ENCODE peak calls at places on chromosomes 1 and 21, in eight cellular contexts. T, W, Q, V, L, C, E and K are unnamed samples.

GRCh38 chr1:31843506-31843905 is 27.7 kb upstream of the SPOCD1 start:
- DNase-seq in V (no peak), L (peak), C (no peak), T (peak), Q (no peak), W (no peak), E (no peak), K (peak)

GRCh38 chr1:229538945-229539344 is 19.6 kb downstream of the ABCB10 start:
- DNase-seq in T (no peak), E (no peak), L (no peak), Q (no peak), V (no peak), C (no peak), W (no peak), K (no peak)

GRCh38 chr1:70202173-70202758 is 3.1 kb downstream of the LRRC40 start:
- DNase-seq in T (no peak), V (no peak), W (no peak), Q (no peak), C (no peak), L (no peak), E (no peak), K (no peak)

GRCh38 chr1:195748969-195749368 is 859.3 kb downstream of the KCNT2 start:
- DNase-seq in Q (no peak), W (no peak), T (no peak), V (no peak), E (no peak), C (no peak), L (no peak), K (no peak)

GRCh38 chr1:50333595-50333974 is 89.7 kb downstream of the DMRTA2 start:
- DNase-seq in C (peak), L (no peak), E (peak), V (peak), T (peak), Q (peak), W (peak), K (peak)

GRCh38 chr1:51309291-51309690 is 21.1 kb downstream of the TTC39A start:
- DNase-seq in Q (no peak), W (no peak), L (no peak), V (no peak), E (no peak), T (no peak), C (no peak), K (no peak)

GRCh38 chr1:1332774-1333480 is 1.8 kb downstream of the TAS1R3 start:
- DNase-seq in W (no peak), Q (no peak), V (no peak), E (no peak), C (no peak), T (no peak), L (no peak), K (no peak)

GRCh38 chr21:46036696-46037337 is 55.2 kb downstream of the COL6A1 start:
- DNase-seq in C (no peak), E (no peak), W (no peak), Q (no peak), T (no peak), L (no peak), V (no peak), K (no peak)

GRCh38 chr1:75257424-75257823 is 123.2 kb downstream of the LHX8 start:
- DNase-seq in T (no peak), C (no peak), E (no peak), Q (no peak), W (no peak), L (no peak), V (no peak), K (no peak)

GRCh38 chr1:228259951-228260350 is 52.1 kb downstream of the OBSCN start:
- DNase-seq in V (no peak), T (no peak), W (no peak), E (no peak), C (no peak), Q (no peak), L (no peak), K (no peak)

GRCh38 chr1:109906160-109906838 is 4.3 kb upstream of the CSF1 start:
- DNase-seq in W (no peak), C (peak), L (no peak), Q (no peak), T (no peak), V (peak), E (peak), K (no peak)

GRCh38 chr1:48227165-48228013 is 4.9 kb downstream of the SLC5A9 start:
- DNase-seq in C (no peak), Q (no peak), E (peak), L (no peak), T (no peak), W (no peak), V (peak), K (no peak)

GRCh38 chr1:18732686-18733085 is 102.0 kb downstream of the PAX7 start:
- DNase-seq in W (no peak), C (no peak), T (no peak), V (no peak), Q (no peak), L (no peak), E (no peak), K (no peak)

GRCh38 chr21:40242586-40242985 is 375.3 kb downstream of the PCP4 start:
- DNase-seq in L (no peak), C (no peak), W (no peak), V (no peak), E (no peak), Q (no peak), T (no peak), K (no peak)

GRCh38 chr1:72037745-72038343 is 244.5 kb downstream of the NEGR1 start:
- DNase-seq in C (peak), E (no peak), Q (no peak), W (peak), V (no peak), T (no peak), L (no peak), K (no peak)

GRCh38 chr1:147636314-147636713 is 34.0 kb downstream of the ACP6 start:
- DNase-seq in L (no peak), C (no peak), Q (no peak), T (no peak), V (no peak), E (no peak), W (no peak), K (no peak)

GRCh38 chr1:228334226-228334935 is 72.3 kb downstream of the TRIM11 start:
- DNase-seq in Q (no peak), W (peak), V (no peak), E (no peak), T (peak), C (no peak), L (no peak), K (no peak)

GRCh38 chr1:223835754-223836153 is 10.0 kb downstream of the TP53BP2 start:
- DNase-seq in W (no peak), L (no peak), V (no peak), C (no peak), Q (no peak), T (no peak), E (no peak), K (no peak)

GRCh38 chr1:109628540-109629321 is 9.1 kb downstream of the AMPD2 start:
- DNase-seq in C (no peak), E (no peak), Q (no peak), V (no peak), L (peak), T (no peak), W (no peak), K (no peak)

GRCh38 chr1:19445417-19446342 is 39.7 kb downstream of the CAPZB start:
- DNase-seq in W (no peak), E (no peak), T (peak), V (no peak), C (no peak), Q (peak), L (peak), K (no peak)

GRCh38 chr21:44872266-44872567 is 1.3 kb downstream of the PTTG1IP start:
- DNase-seq in T (no peak), Q (no peak), L (peak), C (no peak), E (no peak), V (no peak), W (no peak), K (no peak)

GRCh38 chr1:161492827-161493226 is 12.4 kb upstream of the FCGR2A start:
- DNase-seq in L (no peak), V (no peak), W (no peak), Q (no peak), E (no peak), C (no peak), T (no peak), K (no peak)

GRCh38 chr1:56434025-56434424 is 145.3 kb downstream of the PLPP3 start:
- DNase-seq in T (no peak), E (no peak), W (no peak), L (no peak), Q (no peak), C (no peak), V (no peak), K (no peak)

GRCh38 chr21:29301703-29302102 is 3.0 kb downstream of the BACH1 start:
- DNase-seq in E (no peak), C (no peak), W (no peak), T (no peak), L (no peak), V (no peak), Q (no peak), K (no peak)

GRCh38 chr21:29299906-29300546 is 1.3 kb downstream of the BACH1 start:
- DNase-seq in W (peak), E (peak), C (peak), L (peak), T (peak), V (peak), Q (peak), K (no peak)

GRCh38 chr21:29299046-29299905 is 554 bp downstream of the BACH1 start:
- DNase-seq in Q (peak), L (no peak), V (peak), C (peak), W (peak), E (peak), T (peak), K (peak)

GRCh38 chr21:29302340-29302991 is 3.7 kb downstream of the BACH1 start:
- DNase-seq in C (no peak), E (no peak), T (no peak), L (no peak), Q (no peak), W (no peak), V (no peak), K (no peak)

DNA sequence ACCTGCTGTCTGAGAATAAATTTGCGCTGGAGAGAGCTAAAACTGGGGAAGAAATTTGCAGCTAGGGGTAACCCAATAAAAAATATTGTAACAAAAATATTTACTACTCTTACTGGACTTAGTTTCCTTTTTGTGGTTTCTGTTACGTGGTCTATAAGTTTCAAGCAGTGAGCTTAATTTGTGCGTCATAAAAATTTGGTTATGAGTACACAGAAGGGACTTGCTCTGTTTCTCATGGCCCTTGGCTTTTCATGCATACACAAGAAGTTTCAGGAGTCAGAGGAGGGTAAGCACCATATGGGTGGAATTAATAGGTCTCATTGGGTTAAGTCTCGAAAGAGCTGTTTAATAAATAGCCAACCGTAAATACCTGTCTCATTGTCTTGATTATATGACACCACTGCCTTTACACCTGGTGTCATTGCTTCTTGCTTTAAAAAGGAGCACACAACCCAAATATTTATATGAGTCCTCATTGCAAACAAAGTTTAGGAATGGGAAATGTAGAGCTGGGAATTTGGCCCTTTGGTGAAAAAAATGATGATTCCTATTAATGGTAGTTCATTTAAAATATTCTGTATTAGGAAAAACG is 1.9 kb downstream of the BACH1 start:
- DNase-seq in W (no peak), V (no peak), T (no peak), L (no peak), E (no peak), C (no peak), Q (no peak), K (no peak)
- H3K27ac ChIP-seq in W (peak), V (no peak), T (peak), L (peak), E (peak), C (no peak), Q (peak), K (peak)

GRCh38 chr1:117632269-117633067 is 26.6 kb downstream of the TENT5C start:
- DNase-seq in Q (no peak), W (peak), T (no peak), E (no peak), V (no peak), L (peak), C (no peak), K (no peak)

GRCh38 chr1:117630423-117630998 is 24.7 kb downstream of the TENT5C start:
- DNase-seq in V (no peak), C (no peak), T (peak), E (no peak), L (no peak), W (peak), Q (no peak), K (no peak)

GRCh38 chr1:117631761-117632160 is 25.9 kb downstream of the TENT5C start:
- DNase-seq in V (no peak), W (no peak), L (no peak), E (no peak), C (no peak), T (no peak), Q (no peak), K (no peak)

GRCh38 chr1:117629625-117630422 is 24.0 kb downstream of the TENT5C start:
- DNase-seq in V (no peak), T (no peak), L (no peak), E (no peak), W (no peak), C (no peak), Q (no peak), K (no peak)

GRCh38 chr1:117631361-117631760 is 25.5 kb downstream of the TENT5C start:
- DNase-seq in W (no peak), L (no peak), V (no peak), C (no peak), Q (no peak), T (no peak), E (no peak), K (no peak)
- H3K27ac ChIP-seq in W (peak), L (no peak), V (no peak), C (no peak), Q (no peak), T (no peak), E (no peak), K (no peak)

GRCh38 chr1:44646276-44646675 is 28.0 kb downstream of the TMEM53 start:
- DNase-seq in L (no peak), W (no peak), T (peak), E (no peak), C (no peak), V (no peak), Q (no peak), K (no peak)

GRCh38 chr1:44643721-44644330 is 30.5 kb downstream of the TMEM53 start:
- DNase-seq in V (no peak), L (peak), E (no peak), Q (no peak), W (no peak), T (no peak), C (no peak), K (no peak)

GRCh38 chr1:44645466-44646244 is 28.6 kb downstream of the TMEM53 start:
- DNase-seq in W (no peak), Q (no peak), L (no peak), E (no peak), V (no peak), C (no peak), T (peak), K (peak)

GRCh38 chr1:44642925-44643324 is 31.4 kb downstream of the TMEM53 start:
- DNase-seq in L (peak), E (no peak), T (peak), Q (no peak), C (no peak), W (no peak), V (no peak), K (no peak)

GRCh38 chr1:44644806-44645205 is 29.5 kb downstream of the TMEM53 start:
- DNase-seq in C (no peak), Q (no peak), L (no peak), T (peak), W (no peak), V (no peak), E (no peak), K (peak)
- H3K27ac ChIP-seq in C (no peak), Q (no peak), L (no peak), T (peak), W (no peak), V (no peak), E (no peak), K (peak)

GRCh38 chr1:226371866-226372490 is 35.9 kb downstream of the PARP1 start:
- DNase-seq in T (no peak), L (no peak), V (no peak), E (no peak), Q (no peak), C (no peak), W (no peak), K (no peak)
- H3K27ac ChIP-seq in T (no peak), L (no peak), V (no peak), E (no peak), Q (no peak), C (no peak), W (no peak), K (no peak)

DNA sequence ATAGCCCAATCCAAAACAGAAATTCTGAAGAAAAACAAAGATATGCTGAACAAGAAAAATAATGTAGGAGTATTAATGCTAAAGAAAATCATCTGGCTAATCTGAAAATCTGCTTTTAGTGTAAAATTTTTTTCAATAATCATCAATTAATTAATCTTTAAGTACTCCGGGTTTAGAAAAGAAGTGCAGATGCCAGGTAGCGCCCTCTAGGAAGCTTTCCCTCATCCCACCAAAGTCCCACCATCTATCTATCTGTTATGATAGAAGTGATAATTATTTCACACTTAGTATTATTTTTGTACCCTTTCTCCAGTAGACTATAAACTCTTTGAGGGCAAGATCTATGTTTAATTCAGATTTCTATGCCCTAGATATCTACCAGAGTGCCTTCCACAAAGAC is 240.3 kb downstream of the AKT3 start:
- DNase-seq in E (no peak), T (no peak), W (no peak), V (no peak), L (no peak), C (no peak), Q (no peak), K (no peak)
- H3K27ac ChIP-seq in E (no peak), T (no peak), W (no peak), V (no peak), L (no peak), C (no peak), Q (no peak), K (no peak)

GRCh38 chr1:241101622-241102021 is 255.4 kb downstream of the RGS7 start:
- DNase-seq in Q (no peak), T (no peak), E (no peak), C (no peak), L (no peak), W (no peak), V (no peak), K (no peak)

GRCh38 chr1:241096982-241097381 is 260.0 kb downstream of the RGS7 start:
- DNase-seq in L (no peak), T (no peak), W (no peak), C (no peak), E (no peak), Q (no peak), V (no peak), K (no peak)

GRCh38 chr1:241102652-241103051 is 254.4 kb downstream of the RGS7 start:
- DNase-seq in W (no peak), Q (no peak), V (no peak), L (no peak), T (no peak), E (no peak), C (no peak), K (no peak)

GRCh38 chr1:241097479-241097878 is 259.5 kb downstream of the RGS7 start:
- DNase-seq in W (no peak), T (no peak), C (no peak), V (no peak), L (no peak), E (no peak), Q (no peak), K (no peak)
- H3K27ac ChIP-seq in W (no peak), T (no peak), C (no peak), V (no peak), L (no peak), E (no peak), Q (no peak), K (no peak)

GRCh38 chr1:240607006-240607405 is 4.9 kb downstream of the GREM2 start:
- DNase-seq in W (no peak), V (no peak), T (no peak), L (no peak), C (no peak), Q (no peak), E (no peak), K (no peak)

GRCh38 chr1:240611228-240611618 is 732 bp downstream of the GREM2 start:
- DNase-seq in V (no peak), W (no peak), L (no peak), T (no peak), Q (no peak), C (no peak), E (no peak), K (no peak)

GRCh38 chr1:240609527-240610060 is 2.4 kb downstream of the GREM2 start:
- DNase-seq in C (no peak), V (no peak), L (no peak), T (no peak), E (no peak), W (no peak), Q (no peak), K (no peak)

GRCh38 chr1:240611619-240612490 is at the start of gene GREM2:
- DNase-seq in Q (peak), L (no peak), V (peak), C (peak), E (peak), W (peak), T (peak), K (peak)

DNA sequence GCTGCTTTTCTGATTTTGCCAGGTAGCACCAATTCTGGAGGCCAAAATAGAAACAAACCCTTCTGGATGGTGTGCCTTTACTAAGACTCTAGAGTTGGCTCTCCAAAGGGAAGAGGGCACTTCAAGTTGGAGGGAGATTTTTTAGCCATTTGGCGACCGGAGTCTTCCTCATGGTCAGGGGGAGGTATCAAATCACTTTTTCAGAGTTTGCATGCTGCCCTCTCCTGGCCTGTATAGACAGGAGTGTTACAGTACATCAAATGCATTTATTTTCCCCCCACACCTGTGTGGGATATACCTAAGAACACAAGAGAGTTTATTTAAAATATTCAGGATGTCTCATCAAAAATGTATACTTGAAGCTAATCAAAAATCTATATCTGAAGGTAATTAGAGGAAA is 3.2 kb downstream of the GREM2 start:
- DNase-seq in W (no peak), L (no peak), V (no peak), E (no peak), T (no peak), C (no peak), Q (peak), K (no peak)
- H3K27ac ChIP-seq in W (no peak), L (no peak), V (no peak), E (no peak), T (no peak), C (no peak), Q (peak), K (no peak)

GRCh38 chr1:66346873-66347272 is 187.1 kb upstream of the SGIP1 start:
- DNase-seq in L (no peak), W (no peak), C (no peak), T (no peak), Q (no peak), V (no peak), E (no peak), K (no peak)

GRCh38 chr1:66351913-66352312 is 182.0 kb upstream of the SGIP1 start:
- DNase-seq in Q (no peak), E (peak), T (no peak), W (no peak), V (peak), C (no peak), L (no peak), K (no peak)

GRCh38 chr1:66350001-66350547 is 183.9 kb upstream of the SGIP1 start:
- DNase-seq in E (peak), Q (no peak), V (peak), C (peak), W (no peak), T (no peak), L (no peak), K (no peak)

GRCh38 chr1:66351474-66351873 is 182.5 kb upstream of the SGIP1 start:
- DNase-seq in Q (no peak), V (no peak), T (no peak), E (no peak), L (no peak), W (no peak), C (no peak), K (no peak)

DNA sequence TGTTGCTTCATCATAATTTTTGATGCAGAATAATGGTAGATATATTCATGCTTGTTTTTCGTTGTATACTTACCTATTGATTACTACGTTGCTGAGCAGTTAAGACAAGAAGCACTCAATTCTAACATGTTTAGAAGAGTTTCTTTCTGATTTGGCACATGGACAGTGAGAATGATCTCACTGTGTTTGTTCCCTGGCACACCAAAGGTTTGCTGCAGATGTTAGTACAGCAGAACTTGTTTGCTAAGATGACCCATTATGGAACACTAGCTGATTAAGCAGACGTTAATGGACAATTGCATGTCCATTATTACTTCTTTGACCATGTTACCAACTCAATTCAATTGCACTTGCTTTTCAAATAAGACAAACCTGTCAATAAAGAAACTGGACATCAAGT is 184.7 kb upstream of the SGIP1 start:
- DNase-seq in W (no peak), Q (no peak), T (no peak), V (no peak), C (no peak), E (no peak), L (no peak), K (no peak)
- H3K27ac ChIP-seq in W (no peak), Q (peak), T (peak), V (peak), C (no peak), E (peak), L (no peak), K (peak)